ENCODE peak calls at places on chromosomes 4 and X, in eight cellular contexts. T is GM03348, S is AML-193, N is NCI-H1092 treated with DMSO at 0.1 percent for 48 hours, O is GM04503, G is neural crest cell, H is cardiac muscle cell, W is T-helper 17 cell. Y is an unnamed sample.

GRCh38 chr4:8709729-8710360 is 117.3 kb downstream of the CPZ start:
- DNase-seq in T (no peak), S (no peak), N (no peak), O (no peak), G (no peak), H (no peak), W (no peak), Y (no peak)

GRCh38 chr4:40193578-40193977 is 3.3 kb upstream of the RHOH start:
- DNase-seq in T (no peak), S (no peak), N (no peak), O (no peak), G (no peak), H (no peak), W (no peak), Y (no peak)

GRCh38 chrX:131544218-131544617 is 344 bp downstream of the OR13H1 start:
- DNase-seq in T (no peak), S (no peak), N (no peak), O (no peak), G (no peak), H (no peak), W (no peak), Y (no peak)

GRCh38 chr4:3687538-3687937 is 78.6 kb upstream of the ADRA2C start:
- DNase-seq in T (no peak), S (no peak), N (no peak), O (no peak), G (no peak), H (no peak), W (no peak), Y (no peak)

GRCh38 chrX:16882702-16883486 is 12.7 kb upstream of the RBBP7 start:
- DNase-seq in T (peak), S (peak), N (peak), O (no peak), G (peak), H (peak), W (no peak), Y (peak)

GRCh38 chr4:3727847-3728469 is 38.2 kb upstream of the ADRA2C start:
- DNase-seq in T (no peak), S (no peak), N (no peak), O (no peak), G (no peak), H (no peak), W (no peak), Y (no peak)

GRCh38 chrX:7514871-7515599 is 327.9 kb upstream of the VCX start:
- DNase-seq in T (peak), S (no peak), N (no peak), O (peak), G (no peak), H (no peak), W (no peak), Y (no peak)

GRCh38 chr4:143336828-143337599 is at the start of gene GAB1:
- DNase-seq in T (peak), S (no peak), N (peak), O (peak), G (peak), H (peak), W (no peak), Y (peak)

GRCh38 chrX:77899081-77899828 is at the start of gene COX7B:
- DNase-seq in T (peak), S (peak), N (peak), O (peak), G (peak), H (peak), W (peak), Y (peak)

GRCh38 chr4:156959298-156959702 is 12.3 kb downstream of the PDGFC start:
- DNase-seq in T (no peak), S (no peak), N (no peak), O (peak), G (no peak), H (peak), W (no peak), Y (no peak)

GRCh38 chr4:153880983-153881382 is 92.1 kb upstream of the SFRP2 start:
- DNase-seq in T (no peak), S (no peak), N (no peak), O (no peak), G (no peak), H (no peak), W (no peak), Y (no peak)

GRCh38 chrX:140157611-140158010 is 192.3 kb upstream of the CXorf66 start:
- DNase-seq in T (peak), S (no peak), N (no peak), O (peak), G (peak), H (peak), W (no peak), Y (no peak)

GRCh38 chrX:129686422-129686948 is 31.7 kb upstream of the APLN start:
- DNase-seq in T (peak), S (no peak), N (no peak), O (no peak), G (no peak), H (peak), W (no peak), Y (peak)

GRCh38 chrX:2284133-2284532 is 216.6 kb downstream of the DHRSX start:
- DNase-seq in T (no peak), S (no peak), N (no peak), O (no peak), G (no peak), H (no peak), W (no peak), Y (no peak)

GRCh38 chr4:79759793-79760192 is 313.2 kb downstream of the ANTXR2 start:
- DNase-seq in T (no peak), S (no peak), N (no peak), O (no peak), G (no peak), H (no peak), W (no peak), Y (no peak)

GRCh38 chrX:13029341-13029740 is 15.1 kb downstream of the FAM9C start:
- DNase-seq in T (no peak), S (no peak), N (no peak), O (no peak), G (no peak), H (peak), W (no peak), Y (peak)

GRCh38 chrX:22666441-22666840 is 333.3 kb upstream of the DDX53 start:
- DNase-seq in T (peak), S (peak), N (no peak), O (no peak), G (no peak), H (peak), W (no peak), Y (no peak)

GRCh38 chr4:793941-794621 is 31.8 kb downstream of the CPLX1 start:
- DNase-seq in T (no peak), S (no peak), N (no peak), O (no peak), G (no peak), H (no peak), W (no peak), Y (no peak)